ENCODE peak calls at places on chromosomes 16 and 17, in six cellular contexts. F, K, Z, J, O and R are unnamed samples.

GRCh38 chr17:40086150-40087044 is 14.0 kb downstream of the NR1D1 start:
- DNase-seq in J (peak), K (peak), F (peak), O (peak), Z (peak), R (peak)

GRCh38 chr17:44361292-44362055 is 2.2 kb downstream of the FAM171A2 start:
- DNase-seq in F (no peak), Z (no peak), O (no peak), K (no peak), J (no peak), R (no peak)

GRCh38 chr17:30241051-30241450 is 5.6 kb upstream of the SLC6A4 start:
- DNase-seq in F (no peak), J (no peak), O (no peak), Z (no peak), K (no peak), R (no peak)

GRCh38 chr16:15403392-15403995 is 7.9 kb downstream of the MPV17L start:
- DNase-seq in F (no peak), K (peak), Z (no peak), J (no peak), O (no peak), R (no peak)

GRCh38 chr17:28612936-28613872 is 781 bp downstream of the RSKR start:
- DNase-seq in J (no peak), K (peak), F (no peak), O (peak), Z (peak), R (peak)

GRCh38 chr16:57185446-57185944 is 344 bp downstream of the PSME3IP1 start:
- DNase-seq in J (peak), K (peak), O (peak), Z (no peak), F (peak), R (no peak)

GRCh38 chr17:81426676-81427445 is 31.6 kb downstream of the BAHCC1 start:
- DNase-seq in O (no peak), Z (no peak), K (no peak), J (no peak), F (peak), R (no peak)

GRCh38 chr17:80145076-80146075 is 1.6 kb downstream of the EIF4A3 start:
- DNase-seq in F (no peak), K (no peak), J (no peak), Z (no peak), O (no peak), R (no peak)

GRCh38 chr17:27879987-27880608 is 13.1 kb downstream of the LYRM9 start:
- DNase-seq in Z (peak), F (peak), J (peak), K (peak), O (peak), R (peak)

GRCh38 chr16:71591917-71592316 is 15.0 kb upstream of the TAT start:
- DNase-seq in J (no peak), O (no peak), K (no peak), F (no peak), Z (no peak), R (no peak)

GRCh38 chr16:56984639-56985038 is 4.7 kb upstream of the NLRC5 start:
- DNase-seq in O (no peak), Z (no peak), F (no peak), K (no peak), J (no peak), R (peak)

GRCh38 chr16:30927789-30928378 is 4.5 kb downstream of the FBXL19 start:
- DNase-seq in K (peak), O (no peak), Z (peak), F (no peak), J (peak), R (no peak)

GRCh38 chr17:74373838-74374606 is 6.7 kb downstream of the GPR142 start:
- DNase-seq in K (no peak), F (no peak), O (no peak), Z (peak), J (no peak), R (no peak)

GRCh38 chr16:84579936-84580335 is 37.9 kb downstream of the COTL1 start:
- DNase-seq in K (no peak), F (no peak), O (no peak), Z (no peak), J (peak), R (no peak)

GRCh38 chr17:17439971-17440843 is 36.6 kb upstream of the MED9 start:
- DNase-seq in J (peak), K (peak), F (peak), Z (peak), O (peak), R (peak)

GRCh38 chr17:2894782-2895181 is 98.5 kb downstream of the RAP1GAP2 start:
- DNase-seq in Z (no peak), K (no peak), F (no peak), J (peak), O (no peak), R (no peak)

GRCh38 chr16:54812229-54812628 is 118.4 kb upstream of the IRX5 start:
- DNase-seq in O (no peak), K (peak), F (no peak), Z (no peak), J (no peak), R (no peak)

GRCh38 chr16:48538746-48539484 is 71.1 kb downstream of the N4BP1 start:
- DNase-seq in O (no peak), Z (no peak), J (no peak), F (no peak), K (no peak), R (no peak)

GRCh38 chr16:54116126-54116525 is 170.5 kb downstream of the IRX3 start:
- DNase-seq in O (no peak), Z (no peak), F (no peak), J (no peak), K (peak), R (no peak)

GRCh38 chr16:66325977-66326376 is 40.5 kb upstream of the CDH5 start:
- DNase-seq in F (no peak), Z (no peak), O (no peak), J (no peak), K (no peak), R (no peak)

GRCh38 chr17:2693561-2694380 is 17.8 kb downstream of the CLUH start:
- DNase-seq in Z (peak), J (no peak), K (no peak), F (no peak), O (no peak), R (no peak)

GRCh38 chr16:78478267-78478821 is 378.9 kb downstream of the WWOX start:
- DNase-seq in Z (no peak), O (no peak), J (no peak), K (peak), F (no peak), R (no peak)
- TF ChIP-seq CTCF in Z (peak), O (peak), J (no peak), K (peak), F (peak), R (no peak)

GRCh38 chr16:81350306-81350615 is 35.5 kb downstream of the GAN start:
- DNase-seq in O (no peak), F (no peak), J (no peak), K (peak), Z (no peak), R (no peak)
- TF ChIP-seq CTCF in O (no peak), F (no peak), J (no peak), K (peak), Z (no peak), R (no peak)

GRCh38 chr17:76453431-76453743 is 435 bp upstream of the UBE2O start:
- DNase-seq in Z (no peak), K (no peak), F (no peak), O (no peak), J (no peak), R (no peak)

GRCh38 chr17:76452102-76452645 is 778 bp downstream of the UBE2O start:
- DNase-seq in Z (peak), J (no peak), K (no peak), F (no peak), O (no peak), R (no peak)

GRCh38 chr17:76449126-76449525 is 3.8 kb downstream of the UBE2O start:
- DNase-seq in O (no peak), K (no peak), F (no peak), Z (no peak), J (no peak), R (no peak)

GRCh38 chr17:76451480-76451879 is 1.5 kb downstream of the UBE2O start:
- DNase-seq in F (no peak), O (no peak), J (no peak), K (no peak), Z (no peak), R (no peak)

GRCh38 chr17:76452646-76453430 is at the start of gene UBE2O:
- DNase-seq in F (peak), O (peak), K (peak), Z (peak), J (peak), R (peak)
- TF ChIP-seq CTCF in F (peak), O (peak), K (peak), Z (peak), J (peak), R (no peak)

GRCh38 chr17:59914274-59914854 is 21.4 kb downstream of the RPS6KB1 start:
- DNase-seq in F (no peak), J (no peak), K (peak), Z (no peak), O (no peak), R (no peak)
- TF ChIP-seq CTCF in F (peak), J (peak), K (peak), Z (peak), O (peak), R (peak)

GRCh38 chr16:75062944-75063444 is 53.6 kb downstream of the LDHD start:
- DNase-seq in F (no peak), O (no peak), K (no peak), J (no peak), Z (no peak), R (no peak)
- TF ChIP-seq CTCF in F (no peak), O (no peak), K (no peak), J (no peak), Z (no peak), R (no peak)

DNA sequence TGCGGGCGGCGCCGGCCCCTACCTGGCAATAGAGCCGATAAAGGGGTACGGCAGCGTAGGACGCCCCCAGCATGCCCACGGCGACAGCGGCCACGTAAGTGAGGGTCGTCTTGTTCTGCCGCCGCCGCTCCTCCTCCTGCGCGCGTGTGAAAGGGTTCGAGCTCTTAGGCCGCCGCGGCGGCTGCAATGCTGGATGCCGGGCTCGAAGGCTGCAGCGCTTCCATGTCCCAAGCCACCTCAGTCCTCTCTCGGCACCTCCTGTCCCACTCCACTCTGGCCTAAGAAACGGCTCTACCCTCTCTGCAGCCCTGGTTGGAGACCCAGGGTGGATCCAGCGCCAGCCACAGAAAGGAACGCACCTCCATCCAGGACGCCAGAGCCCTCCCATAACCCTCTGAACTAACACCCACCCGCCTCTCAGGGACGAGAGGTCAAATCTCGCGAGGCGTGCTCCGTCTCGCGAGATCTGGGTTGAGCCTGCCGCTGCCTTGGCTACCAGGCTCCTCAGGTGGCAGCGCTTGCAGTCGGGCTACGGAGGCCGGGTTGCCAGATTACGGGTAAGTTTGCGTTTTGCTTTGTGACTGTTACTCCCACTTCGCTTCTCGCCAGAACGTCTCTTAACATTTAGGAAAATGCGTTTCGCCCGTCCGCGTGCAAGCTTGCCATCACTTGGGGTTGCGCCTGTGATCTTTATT is at the start of the genes COX11 and STXBP4:
- DNase-seq in Z (peak), O (peak), F (peak), K (peak), J (peak), R (peak)
- TF ChIP-seq CTCF in Z (no peak), O (no peak), F (peak), K (no peak), J (peak), R (no peak)

GRCh38 chr17:11980813-11981212 is 16.5 kb downstream of the ZNF18 start:
- DNase-seq in J (no peak), K (peak), Z (no peak), O (no peak), F (no peak), R (no peak)
- TF ChIP-seq CTCF in J (no peak), K (peak), Z (peak), O (no peak), F (no peak), R (no peak)

DNA sequence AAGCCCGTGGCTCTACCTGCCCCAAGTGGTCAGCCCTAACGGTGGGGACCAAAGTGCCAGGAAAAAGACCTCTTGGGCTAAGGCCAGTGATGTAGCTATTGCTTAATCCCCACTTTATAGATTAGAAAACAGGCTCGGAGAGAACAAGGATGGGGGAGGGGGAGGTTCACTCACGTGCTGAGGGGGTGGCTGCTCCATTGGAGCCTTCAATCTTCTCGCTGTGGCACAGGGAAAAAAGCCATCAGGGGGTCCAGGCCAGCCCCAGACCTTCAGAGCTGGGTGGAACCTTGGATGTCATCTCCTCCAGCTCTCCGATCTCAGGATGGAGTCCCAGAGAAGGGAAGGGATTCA is 45.9 kb downstream of the SRCIN1 start:
- DNase-seq in O (no peak), K (no peak), J (no peak), Z (no peak), F (no peak), R (no peak)
- TF ChIP-seq CTCF in O (no peak), K (no peak), J (no peak), Z (no peak), F (no peak), R (no peak)

DNA sequence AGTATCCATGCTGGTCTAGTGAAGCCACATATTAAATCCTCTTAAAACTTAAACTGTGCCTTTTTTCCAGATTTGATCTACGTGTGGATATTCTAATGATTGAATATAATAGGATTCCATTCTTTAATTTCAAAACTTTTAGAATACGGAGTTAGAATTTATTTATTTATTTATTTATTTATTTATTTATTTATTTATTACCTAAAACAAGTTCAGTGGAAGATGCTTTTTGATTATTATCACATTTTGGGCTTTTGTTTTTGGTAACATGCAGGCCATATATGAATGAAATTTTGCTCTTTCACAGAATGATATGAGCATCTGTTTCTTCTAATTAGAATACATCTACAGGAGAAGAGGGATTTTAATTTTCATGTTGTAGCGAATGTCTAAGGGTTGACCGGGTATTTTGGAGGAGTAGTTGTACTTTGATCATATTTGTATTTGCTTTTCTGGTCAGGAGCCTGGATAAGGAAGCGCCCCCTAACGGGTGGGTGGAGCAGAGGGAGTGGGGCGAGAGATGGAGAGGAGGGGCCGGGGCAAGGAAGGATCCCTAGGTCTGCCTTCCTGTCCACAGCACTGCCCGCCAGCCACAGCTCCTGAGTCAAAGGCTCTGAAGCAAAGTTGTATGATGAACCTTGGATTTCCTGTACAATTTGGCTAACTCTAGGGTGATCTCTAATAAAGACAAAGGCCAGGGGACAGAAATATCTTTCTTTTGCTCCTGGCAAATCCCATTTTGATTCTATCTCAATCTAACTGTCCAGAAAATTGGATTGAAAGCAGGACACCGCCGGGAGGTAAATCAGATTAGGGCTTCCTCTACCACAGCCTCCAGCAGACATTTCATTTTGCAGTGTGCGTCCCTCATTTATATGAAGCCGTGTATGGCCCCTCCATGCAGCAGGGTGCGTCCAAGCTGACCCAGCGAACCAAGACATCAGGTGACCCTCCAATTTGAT is 149.1 kb downstream of the PRKCA start:
- DNase-seq in F (no peak), O (no peak), Z (peak), K (no peak), J (peak), R (no peak)
- TF ChIP-seq CTCF in F (no peak), O (no peak), Z (no peak), K (peak), J (no peak), R (no peak)